ENCODE peak calls at places on chromosomes 4 and X, in seven cellular contexts. J is activated T-helper 1 cell treated with Interleukin-2 at 50 U/mL for 16 hours, Z is left ventricle myocardium inferior, T is fibroblast of lung, W is astrocyte, V is thyroid gland, I is H9. C is an unnamed sample.

GRCh38 chrX:29215251-29215650 is 628.0 kb downstream of the IL1RAPL1 start:
- DNase-seq in J (no peak), Z (no peak), T (peak; percentile 21), W (no peak), V (no peak), I (no peak), C (no peak)

GRCh38 chr4:32117696-32118095 is 1397.5 kb downstream of the PCDH7 start:
- DNase-seq in J (no peak), Z (no peak), T (no peak), W (no peak), V (no peak), I (no peak), C (no peak)

GRCh38 chr4:3680656-3681055 is 85.5 kb upstream of the ADRA2C start:
- DNase-seq in J (no peak), Z (no peak), T (no peak), W (no peak), V (no peak), I (peak; percentile 8), C (no peak)

GRCh38 chr4:70713453-70714026 is 8.2 kb upstream of the RUFY3 start:
- DNase-seq in J (no peak), Z (no peak), T (no peak), W (no peak), V (no peak), I (no peak), C (no peak)

GRCh38 chr4:4519296-4519898 is 22.5 kb downstream of the STX18 start:
- DNase-seq in J (no peak), Z (no peak), T (peak; percentile 41), W (no peak), V (no peak), I (no peak), C (no peak)

GRCh38 chr4:4872148-4872903 is 12.9 kb downstream of the MSX1 start:
- DNase-seq in J (no peak), Z (no peak), T (no peak), W (no peak), V (no peak), I (peak; percentile 89), C (peak; percentile 70)

GRCh38 chr4:164768516-164768915 is 14.6 kb downstream of the SMIM31 start:
- DNase-seq in J (no peak), Z (no peak), T (peak; percentile 20), W (no peak), V (no peak), I (no peak), C (no peak)

GRCh38 chr4:167602157-167602556 is 367.9 kb upstream of the SPOCK3 start:
- DNase-seq in J (no peak), Z (no peak), T (no peak), W (no peak), V (no peak), I (no peak), C (no peak)

GRCh38 chr4:40515398-40516293 is 114.0 kb downstream of the RBM47 start:
- DNase-seq in J (no peak), Z (no peak), T (peak; percentile 42), W (no peak), V (no peak), I (peak; percentile 40), C (no peak)

GRCh38 chr4:930827-931193 is 1.3 kb downstream of the GAK start:
- DNase-seq in J (no peak), Z (no peak), T (no peak), W (no peak), V (no peak), I (no peak), C (no peak)

GRCh38 chrX:85963736-85964135 is 83.6 kb downstream of the CHM start:
- DNase-seq in J (no peak), Z (no peak), T (peak; percentile 90), W (peak; percentile 66), V (no peak), I (no peak), C (peak; percentile 2)

GRCh38 chr4:150746156-150746555 is 164.2 kb downstream of the MAB21L2 start:
- DNase-seq in J (no peak), Z (no peak), T (peak; percentile 42), W (peak; percentile 77), V (no peak), I (no peak), C (no peak)

GRCh38 chrX:119647089-119647488 is 40.9 kb upstream of the NKRF start:
- DNase-seq in J (no peak), Z (no peak), T (no peak), W (no peak), V (no peak), I (no peak), C (no peak)

GRCh38 chr4:102505708-102506107 is 4.5 kb downstream of the NFKB1 start:
- DNase-seq in J (no peak), Z (no peak), T (no peak), W (no peak), V (no peak), I (no peak), C (no peak)

GRCh38 chrX:71107762-71108360 is 1.3 kb upstream of the CXorf65 start:
- DNase-seq in J (peak; percentile 18), Z (no peak), T (no peak), W (no peak), V (no peak), I (no peak), C (no peak)

GRCh38 chr4:17781072-17781830 is at the start of gene FAM184B:
- DNase-seq in J (no peak), Z (no peak), T (no peak), W (peak; percentile 4), V (no peak), I (peak; percentile 52), C (peak; percentile 55)

GRCh38 chr4:7462509-7462971 is 27.8 kb upstream of the PSAPL1 start:
- DNase-seq in J (no peak), Z (peak; percentile 27), T (no peak), W (peak; percentile 23), V (peak; percentile 77), I (peak; percentile 69), C (peak; percentile 52)

GRCh38 chrX:39808471-39808917 is 289.3 kb downstream of the BCOR start:
- DNase-seq in J (no peak), Z (no peak), T (peak; percentile 68), W (peak; percentile 82), V (peak; percentile 28), I (no peak), C (no peak)